ENCODE peak calls at places on chromosomes 2 and 18, in nine cellular contexts. V, Z, A, E, L, X, O, I and T are unnamed samples.

GRCh38 chr2:239832995-239833727 is 192.0 kb downstream of the NDUFA10 start:
- DNase-seq in V (no peak), Z (no peak), A (no peak), E (no peak), L (no peak), X (no peak), O (no peak), I (peak; percentile 34), T (no peak)

GRCh38 chr2:96701636-96702035 is 38.2 kb downstream of the LMAN2L start:
- DNase-seq in V (no peak), Z (no peak), A (no peak), E (no peak), L (no peak), X (no peak), O (no peak), I (no peak), T (no peak)

GRCh38 chr2:33069894-33070651 is 123.3 kb downstream of the LTBP1 start:
- DNase-seq in V (peak; percentile 100), Z (no peak), A (no peak), E (peak; percentile 97), L (peak; percentile 96), X (peak; percentile 100), O (no peak), I (peak; percentile 88), T (no peak)

GRCh38 chr2:62304429-62305417 is 108.8 kb downstream of the B3GNT2 start:
- DNase-seq in V (peak; percentile 37), Z (peak; percentile 38), A (peak; percentile 85), E (no peak), L (peak; percentile 50), X (peak; percentile 87), O (peak; percentile 49), I (peak; percentile 95), T (peak; percentile 59)

GRCh38 chr18:38923136-38923535 is 1357.5 kb upstream of the CELF4 start:
- DNase-seq in V (no peak), Z (no peak), A (no peak), E (no peak), L (no peak), X (peak; percentile 18), O (peak; percentile 51), I (no peak), T (no peak)

GRCh38 chr2:75292826-75293225 is 93.5 kb upstream of the TACR1 start:
- DNase-seq in V (peak; percentile 90), Z (no peak), A (no peak), E (no peak), L (peak; percentile 43), X (peak; percentile 94), O (no peak), I (no peak), T (no peak)

GRCh38 chr18:76679877-76680276 is 142.5 kb upstream of the ZNF236 start:
- DNase-seq in V (no peak), Z (peak; percentile 30), A (no peak), E (no peak), L (no peak), X (no peak), O (peak; percentile 57), I (peak; percentile 33), T (peak; percentile 48)

GRCh38 chr2:108171652-108172051 is 68.1 kb upstream of the SULT1C3 start:
- DNase-seq in V (no peak), Z (no peak), A (no peak), E (no peak), L (no peak), X (peak; percentile 55), O (no peak), I (no peak), T (no peak)

GRCh38 chr2:86249843-86250402 is 50.7 kb downstream of the MRPL35 start:
- DNase-seq in V (peak; percentile 10), Z (no peak), A (peak; percentile 87), E (peak; percentile 62), L (no peak), X (no peak), O (no peak), I (peak; percentile 75), T (no peak)

GRCh38 chr18:28791101-28791500 is 614.2 kb upstream of the CDH2 start:
- DNase-seq in V (no peak), Z (no peak), A (no peak), E (no peak), L (peak; percentile 18), X (no peak), O (no peak), I (no peak), T (no peak)

GRCh38 chr2:179744341-179744740 is 117.1 kb downstream of the ZNF385B start:
- DNase-seq in V (no peak), Z (no peak), A (no peak), E (no peak), L (no peak), X (no peak), O (no peak), I (no peak), T (no peak)

GRCh38 chr2:173488861-173489260 is 134.2 kb downstream of the CDCA7 start:
- DNase-seq in V (no peak), Z (no peak), A (no peak), E (no peak), L (no peak), X (no peak), O (no peak), I (no peak), T (no peak)

GRCh38 chr18:9115984-9116383 is 13.5 kb downstream of the NDUFV2 start:
- DNase-seq in V (no peak), Z (no peak), A (no peak), E (no peak), L (no peak), X (no peak), O (no peak), I (no peak), T (no peak)

DNA sequence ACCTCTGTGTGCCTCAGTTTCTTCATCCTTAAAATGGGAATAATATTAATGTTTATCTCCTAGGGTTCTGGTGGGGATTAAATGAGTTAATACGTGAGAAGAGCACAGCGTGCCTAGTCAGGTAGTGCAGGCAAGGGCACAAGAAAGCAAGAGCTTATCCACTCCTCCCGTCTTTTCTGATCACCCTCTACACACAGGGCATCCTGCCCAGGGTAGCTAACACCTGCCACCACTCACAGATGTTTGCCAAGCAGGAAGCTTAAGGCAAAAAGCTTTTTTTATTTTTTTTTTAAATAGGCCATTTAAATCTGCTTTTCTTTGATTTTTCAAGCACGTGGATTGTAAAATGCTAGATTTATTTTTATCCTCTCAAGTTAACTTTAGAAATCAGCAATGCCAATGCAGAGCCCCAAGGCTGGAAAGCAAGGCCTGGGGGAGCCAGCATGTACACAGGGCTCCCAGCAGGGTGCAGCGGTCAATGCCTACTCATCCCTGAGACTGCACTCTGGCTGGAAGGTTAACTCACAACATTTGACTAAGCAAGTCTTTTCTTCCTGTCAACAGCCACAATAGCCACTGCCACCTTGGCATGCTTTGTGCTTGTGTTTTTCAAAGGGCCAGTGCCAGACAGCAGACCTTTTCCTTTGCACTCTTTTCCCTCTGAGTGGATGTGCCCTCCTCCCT is 86.5 kb upstream of the ACAA2 start:
- DNase-seq in V (no peak), Z (peak; percentile 16), A (peak; percentile 16), E (no peak), L (no peak), X (no peak), O (peak; percentile 37), I (no peak), T (peak; percentile 18)
- TF ChIP-seq CTCF in V (no peak), Z (no peak), A (peak; percentile 13), E (no peak), L (no peak), X (no peak), O (peak; percentile 13), I (no peak), T (no peak)

DNA sequence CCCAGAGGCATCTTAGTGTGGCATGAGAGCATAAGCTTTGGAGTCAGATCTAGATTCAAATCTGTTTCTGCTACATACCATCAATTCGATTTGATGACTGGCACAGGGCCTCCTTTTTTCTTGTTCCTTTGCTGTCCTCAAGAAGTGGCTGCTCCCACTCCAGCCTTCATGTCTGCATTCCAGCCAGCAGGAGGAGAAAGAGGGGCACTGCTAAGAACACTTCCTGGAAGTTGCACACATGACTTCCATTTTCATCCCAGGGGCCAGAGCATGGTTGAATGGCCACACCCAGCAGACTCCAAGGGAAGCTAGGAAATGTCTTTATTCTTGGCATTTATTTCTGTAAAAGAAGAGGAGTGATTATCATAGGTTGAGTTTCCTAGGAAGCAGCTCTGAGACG is 50.4 kb downstream of the EML6 start:
- DNase-seq in V (peak; percentile 20), Z (peak; percentile 50), A (no peak), E (peak; percentile 61), L (no peak), X (no peak), O (peak; percentile 71), I (no peak), T (no peak)
- TF ChIP-seq CTCF in V (peak; percentile 37), Z (peak; percentile 36), A (peak; percentile 10), E (no peak), L (peak; percentile 15), X (no peak), O (peak; percentile 75), I (no peak), T (peak; percentile 26)

DNA sequence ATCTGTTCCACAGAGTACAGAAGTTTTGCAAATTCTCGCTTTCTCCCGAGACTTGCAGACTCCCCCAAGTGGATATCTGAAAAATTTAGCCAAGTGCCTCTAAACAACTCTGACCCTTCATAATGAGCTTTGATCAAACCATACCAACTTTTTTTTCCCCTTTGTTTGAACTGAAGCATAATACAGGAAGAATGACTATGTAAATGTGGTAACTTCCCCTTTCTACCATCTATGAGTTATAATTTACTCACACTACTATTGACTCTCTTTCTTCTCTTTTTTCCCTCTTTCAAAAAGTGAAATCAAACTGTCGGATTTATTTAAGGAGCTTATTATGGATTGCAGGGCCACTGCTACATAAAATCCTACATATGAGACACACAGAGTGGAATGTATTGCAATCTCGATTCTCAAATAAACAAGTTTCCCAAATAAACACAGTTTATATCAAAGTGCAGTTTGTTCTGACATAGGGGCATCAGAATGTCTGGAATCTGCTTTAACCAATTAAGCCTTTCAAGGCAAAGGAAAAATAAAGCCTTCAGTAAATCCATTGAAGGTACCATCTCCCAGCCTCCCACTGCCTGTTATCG is 1.4 kb upstream of the ZNF804A start:
- DNase-seq in V (peak; percentile 50), Z (no peak), A (peak; percentile 54), E (no peak), L (peak; percentile 24), X (peak; percentile 61), O (peak; percentile 48), I (no peak), T (no peak)
- TF ChIP-seq CTCF in V (no peak), Z (no peak), A (peak; percentile 47), E (no peak), L (no peak), X (no peak), O (peak; percentile 33), I (no peak), T (no peak)

GRCh38 chr2:196463706-196464105 is 175.8 kb upstream of the CCDC150 start:
- DNase-seq in V (no peak), Z (no peak), A (peak; percentile 42), E (no peak), L (no peak), X (no peak), O (no peak), I (no peak), T (no peak)

GRCh38 chr2:196464311-196464710 is 175.2 kb upstream of the CCDC150 start:
- DNase-seq in V (peak; percentile 35), Z (no peak), A (no peak), E (no peak), L (no peak), X (peak; percentile 15), O (no peak), I (no peak), T (no peak)

GRCh38 chr2:196466581-196466980 is 172.9 kb upstream of the CCDC150 start:
- DNase-seq in V (no peak), Z (no peak), A (no peak), E (no peak), L (no peak), X (no peak), O (no peak), I (no peak), T (no peak)

GRCh38 chr2:196473617-196474016 is 165.9 kb upstream of the CCDC150 start:
- DNase-seq in V (no peak), Z (no peak), A (no peak), E (no peak), L (peak; percentile 34), X (no peak), O (no peak), I (no peak), T (no peak)

GRCh38 chr2:196468394-196468793 is 171.1 kb upstream of the CCDC150 start:
- DNase-seq in V (no peak), Z (no peak), A (no peak), E (no peak), L (no peak), X (no peak), O (peak; percentile 57), I (no peak), T (no peak)
- TF ChIP-seq CTCF in V (no peak), Z (no peak), A (peak; percentile 18), E (no peak), L (no peak), X (no peak), O (peak; percentile 68), I (no peak), T (peak; percentile 16)